ENCODE peak calls at places on chromosomes 11 and 22, in ten cellular contexts. One of them, this sample, is unnamed.

GRCh38 chr22:24148586-24148985 is 32.7 kb upstream of the SUSD2 start:
- DNase-seq in SK-N-SH: no peak
- DNase-seq in endothelial cell: no peak
- DNase-seq in iPS DF 19.7: no peak
- DNase-seq in GM12878: no peak
- DNase-seq in psoas muscle: no peak
- DNase-seq in AG09319: no peak
- DNase-seq in ureter: no peak
- DNase-seq in HAP-1: no peak
- DNase-seq in RCC 7860: no peak
- DNase-seq in this sample: peak; percentile 27

GRCh38 chr11:76251576-76251975 is 45.3 kb upstream of the WNT11 start:
- DNase-seq in SK-N-SH: no peak
- DNase-seq in endothelial cell: no peak
- DNase-seq in iPS DF 19.7: no peak
- DNase-seq in GM12878: no peak
- DNase-seq in psoas muscle: no peak
- DNase-seq in AG09319: no peak
- DNase-seq in ureter: no peak
- DNase-seq in HAP-1: no peak
- DNase-seq in RCC 7860: no peak
- DNase-seq in this sample: no peak

GRCh38 chr22:30694171-30694637 is 470 bp upstream of the OSBP2 start:
- DNase-seq in SK-N-SH: peak; percentile 84
- DNase-seq in endothelial cell: peak; percentile 33
- DNase-seq in iPS DF 19.7: no peak
- DNase-seq in GM12878: no peak
- DNase-seq in psoas muscle: peak; percentile 44
- DNase-seq in AG09319: no peak
- DNase-seq in ureter: peak; percentile 44
- DNase-seq in HAP-1: peak; percentile 18
- DNase-seq in RCC 7860: no peak
- DNase-seq in this sample: no peak

GRCh38 chr11:197741-198235 is 4.9 kb downstream of the SCGB1C1 start:
- DNase-seq in SK-N-SH: no peak
- DNase-seq in endothelial cell: no peak
- DNase-seq in iPS DF 19.7: no peak
- DNase-seq in GM12878: no peak
- DNase-seq in psoas muscle: no peak
- DNase-seq in AG09319: no peak
- DNase-seq in ureter: peak; percentile 41
- DNase-seq in HAP-1: no peak
- DNase-seq in RCC 7860: no peak
- DNase-seq in this sample: no peak

GRCh38 chr11:69427906-69428880 is 53.3 kb upstream of the LINC01488 start:
- DNase-seq in SK-N-SH: no peak
- DNase-seq in endothelial cell: no peak
- DNase-seq in iPS DF 19.7: no peak
- DNase-seq in GM12878: no peak
- DNase-seq in psoas muscle: no peak
- DNase-seq in AG09319: no peak
- DNase-seq in ureter: no peak
- DNase-seq in HAP-1: no peak
- DNase-seq in RCC 7860: no peak
- DNase-seq in this sample: no peak

GRCh38 chr11:134349802-134350355 is 18.1 kb downstream of the GLB1L2 start:
- DNase-seq in SK-N-SH: no peak
- DNase-seq in endothelial cell: no peak
- DNase-seq in iPS DF 19.7: no peak
- DNase-seq in GM12878: no peak
- DNase-seq in psoas muscle: no peak
- DNase-seq in AG09319: no peak
- DNase-seq in ureter: no peak
- DNase-seq in HAP-1: no peak
- DNase-seq in RCC 7860: no peak
- DNase-seq in this sample: no peak

GRCh38 chr11:86461892-86462291 is 87.2 kb downstream of the CCDC81 start:
- DNase-seq in SK-N-SH: no peak
- DNase-seq in endothelial cell: no peak
- DNase-seq in iPS DF 19.7: no peak
- DNase-seq in GM12878: no peak
- DNase-seq in psoas muscle: no peak
- DNase-seq in AG09319: no peak
- DNase-seq in ureter: no peak
- DNase-seq in HAP-1: no peak
- DNase-seq in RCC 7860: no peak
- DNase-seq in this sample: no peak

GRCh38 chr11:109425554-109425953 is 3.6 kb downstream of the C11orf87 start:
- DNase-seq in SK-N-SH: peak; percentile 29
- DNase-seq in endothelial cell: no peak
- DNase-seq in iPS DF 19.7: no peak
- DNase-seq in GM12878: no peak
- DNase-seq in psoas muscle: no peak
- DNase-seq in AG09319: no peak
- DNase-seq in ureter: no peak
- DNase-seq in HAP-1: no peak
- DNase-seq in RCC 7860: no peak
- DNase-seq in this sample: no peak

GRCh38 chr22:31122532-31123291 is at the start of gene INPP5J:
- DNase-seq in SK-N-SH: peak; percentile 90
- DNase-seq in endothelial cell: no peak
- DNase-seq in iPS DF 19.7: no peak
- DNase-seq in GM12878: no peak
- DNase-seq in psoas muscle: peak; percentile 40
- DNase-seq in AG09319: no peak
- DNase-seq in ureter: no peak
- DNase-seq in HAP-1: peak; percentile 68
- DNase-seq in RCC 7860: peak; percentile 16
- DNase-seq in this sample: peak; percentile 53